ENCODE peak calls at places on chromosomes 5 and 9, in seven cellular contexts. One of them, this sample, is unnamed.

GRCh38 chr9:76161546-76161945 is 232.7 kb downstream of the RFK start:
- DNase-seq in HT-29: no peak
- DNase-seq in activated effector memory CD4-positive, alpha-beta T cell treated with anti-CD3 and anti-CD28 coated beads, Interleukin-2, amount 50 U/mL, for 16 hours: no peak
- DNase-seq in KG1: no peak
- DNase-seq in ovary: no peak
- DNase-seq in A172: no peak
- DNase-seq in glomerular endothelial cell: no peak
- DNase-seq in this sample: no peak

GRCh38 chr5:148962200-148962550 is 100.7 kb downstream of the SH3TC2 start:
- DNase-seq in HT-29: no peak
- DNase-seq in ovary: no peak
- DNase-seq in glomerular endothelial cell: no peak
- DNase-seq in A172: no peak
- DNase-seq in KG1: no peak
- DNase-seq in activated effector memory CD4-positive, alpha-beta T cell treated with anti-CD3 and anti-CD28 coated beads, Interleukin-2, amount 50 U/mL, for 16 hours: no peak
- DNase-seq in this sample: no peak

GRCh38 chr5:45696206-45696836 is at the start of gene HCN1:
- DNase-seq in A172: no peak
- DNase-seq in activated effector memory CD4-positive, alpha-beta T cell treated with anti-CD3 and anti-CD28 coated beads, Interleukin-2, amount 50 U/mL, for 16 hours: peak
- DNase-seq in glomerular endothelial cell: peak
- DNase-seq in KG1: peak
- DNase-seq in HT-29: no peak
- DNase-seq in ovary: peak
- DNase-seq in this sample: no peak

GRCh38 chr5:174707671-174708070 is 16.7 kb upstream of the MSX2 start:
- DNase-seq in glomerular endothelial cell: no peak
- DNase-seq in KG1: no peak
- DNase-seq in ovary: no peak
- DNase-seq in A172: no peak
- DNase-seq in activated effector memory CD4-positive, alpha-beta T cell treated with anti-CD3 and anti-CD28 coated beads, Interleukin-2, amount 50 U/mL, for 16 hours: no peak
- DNase-seq in HT-29: no peak
- DNase-seq in this sample: no peak

GRCh38 chr9:15785584-15785983 is 232.7 kb downstream of the CCDC171 start:
- DNase-seq in KG1: no peak
- DNase-seq in activated effector memory CD4-positive, alpha-beta T cell treated with anti-CD3 and anti-CD28 coated beads, Interleukin-2, amount 50 U/mL, for 16 hours: no peak
- DNase-seq in A172: no peak
- DNase-seq in HT-29: no peak
- DNase-seq in ovary: no peak
- DNase-seq in glomerular endothelial cell: no peak
- DNase-seq in this sample: no peak

GRCh38 chr9:70683841-70684240 is 269.4 kb upstream of the KLF9 start:
- DNase-seq in KG1: no peak
- DNase-seq in HT-29: no peak
- DNase-seq in ovary: no peak
- DNase-seq in activated effector memory CD4-positive, alpha-beta T cell treated with anti-CD3 and anti-CD28 coated beads, Interleukin-2, amount 50 U/mL, for 16 hours: no peak
- DNase-seq in glomerular endothelial cell: no peak
- DNase-seq in A172: no peak
- DNase-seq in this sample: no peak

GRCh38 chr9:96232539-96233241 is 69.3 kb downstream of the HSD17B3 start:
- DNase-seq in A172: peak
- DNase-seq in KG1: no peak
- DNase-seq in glomerular endothelial cell: no peak
- DNase-seq in ovary: peak
- DNase-seq in activated effector memory CD4-positive, alpha-beta T cell treated with anti-CD3 and anti-CD28 coated beads, Interleukin-2, amount 50 U/mL, for 16 hours: peak
- DNase-seq in HT-29: peak
- DNase-seq in this sample: peak

GRCh38 chr9:79572891-79573696 is 1.3 kb downstream of the TLE4 start:
- DNase-seq in activated effector memory CD4-positive, alpha-beta T cell treated with anti-CD3 and anti-CD28 coated beads, Interleukin-2, amount 50 U/mL, for 16 hours: peak
- DNase-seq in KG1: no peak
- DNase-seq in glomerular endothelial cell: no peak
- DNase-seq in A172: no peak
- DNase-seq in ovary: peak
- DNase-seq in HT-29: no peak
- DNase-seq in this sample: no peak

GRCh38 chr5:140327589-140327988 is 18.8 kb downstream of the HBEGF start:
- DNase-seq in activated effector memory CD4-positive, alpha-beta T cell treated with anti-CD3 and anti-CD28 coated beads, Interleukin-2, amount 50 U/mL, for 16 hours: no peak
- DNase-seq in glomerular endothelial cell: no peak
- DNase-seq in A172: no peak
- DNase-seq in HT-29: no peak
- DNase-seq in KG1: no peak
- DNase-seq in ovary: no peak
- DNase-seq in this sample: no peak

GRCh38 chr5:74120585-74120984 is 494.6 kb downstream of the ARHGEF28 start:
- DNase-seq in activated effector memory CD4-positive, alpha-beta T cell treated with anti-CD3 and anti-CD28 coated beads, Interleukin-2, amount 50 U/mL, for 16 hours: no peak
- DNase-seq in A172: no peak
- DNase-seq in glomerular endothelial cell: no peak
- DNase-seq in KG1: no peak
- DNase-seq in HT-29: no peak
- DNase-seq in ovary: no peak
- DNase-seq in this sample: no peak

GRCh38 chr5:54090495-54091084 is 219.8 kb downstream of the ARL15 start:
- DNase-seq in HT-29: no peak
- DNase-seq in ovary: no peak
- DNase-seq in A172: peak
- DNase-seq in KG1: no peak
- DNase-seq in activated effector memory CD4-positive, alpha-beta T cell treated with anti-CD3 and anti-CD28 coated beads, Interleukin-2, amount 50 U/mL, for 16 hours: no peak
- DNase-seq in glomerular endothelial cell: no peak
- DNase-seq in this sample: peak

GRCh38 chr9:97982191-97982718 is 886 bp upstream of the ANP32B start:
- DNase-seq in ovary: peak
- DNase-seq in A172: no peak
- DNase-seq in KG1: no peak
- DNase-seq in activated effector memory CD4-positive, alpha-beta T cell treated with anti-CD3 and anti-CD28 coated beads, Interleukin-2, amount 50 U/mL, for 16 hours: no peak
- DNase-seq in HT-29: no peak
- DNase-seq in glomerular endothelial cell: no peak
- DNase-seq in this sample: peak

GRCh38 chr5:2579126-2579525 is 172.4 kb downstream of the IRX2 start:
- DNase-seq in KG1: no peak
- DNase-seq in activated effector memory CD4-positive, alpha-beta T cell treated with anti-CD3 and anti-CD28 coated beads, Interleukin-2, amount 50 U/mL, for 16 hours: no peak
- DNase-seq in HT-29: peak
- DNase-seq in A172: no peak
- DNase-seq in glomerular endothelial cell: no peak
- DNase-seq in ovary: no peak
- DNase-seq in this sample: no peak

GRCh38 chr5:80516826-80517225 is 28.9 kb downstream of the FAM151B start:
- DNase-seq in activated effector memory CD4-positive, alpha-beta T cell treated with anti-CD3 and anti-CD28 coated beads, Interleukin-2, amount 50 U/mL, for 16 hours: no peak
- DNase-seq in KG1: no peak
- DNase-seq in HT-29: peak
- DNase-seq in ovary: no peak
- DNase-seq in A172: peak
- DNase-seq in glomerular endothelial cell: peak
- DNase-seq in this sample: peak

GRCh38 chr9:127170652-127171051 is 48.2 kb upstream of the ANGPTL2 start:
- DNase-seq in HT-29: no peak
- DNase-seq in A172: no peak
- DNase-seq in ovary: no peak
- DNase-seq in glomerular endothelial cell: no peak
- DNase-seq in KG1: no peak
- DNase-seq in activated effector memory CD4-positive, alpha-beta T cell treated with anti-CD3 and anti-CD28 coated beads, Interleukin-2, amount 50 U/mL, for 16 hours: no peak
- DNase-seq in this sample: no peak

GRCh38 chr5:110086658-110087388 is 397.1 kb downstream of the MAN2A1 start:
- DNase-seq in KG1: no peak
- DNase-seq in HT-29: no peak
- DNase-seq in A172: peak
- DNase-seq in glomerular endothelial cell: no peak
- DNase-seq in activated effector memory CD4-positive, alpha-beta T cell treated with anti-CD3 and anti-CD28 coated beads, Interleukin-2, amount 50 U/mL, for 16 hours: no peak
- DNase-seq in ovary: no peak
- DNase-seq in this sample: peak

GRCh38 chr9:112819635-112820496 is 69.3 kb downstream of the SNX30 start:
- DNase-seq in A172: peak
- DNase-seq in ovary: peak
- DNase-seq in activated effector memory CD4-positive, alpha-beta T cell treated with anti-CD3 and anti-CD28 coated beads, Interleukin-2, amount 50 U/mL, for 16 hours: no peak
- DNase-seq in KG1: no peak
- DNase-seq in glomerular endothelial cell: no peak
- DNase-seq in HT-29: peak
- DNase-seq in this sample: peak

GRCh38 chr9:88006511-88007290 is 32.4 kb upstream of the CDK20 start:
- DNase-seq in glomerular endothelial cell: no peak
- DNase-seq in KG1: no peak
- DNase-seq in HT-29: no peak
- DNase-seq in ovary: no peak
- DNase-seq in activated effector memory CD4-positive, alpha-beta T cell treated with anti-CD3 and anti-CD28 coated beads, Interleukin-2, amount 50 U/mL, for 16 hours: no peak
- DNase-seq in A172: no peak
- DNase-seq in this sample: no peak

GRCh38 chr5:99070355-99070754 is 141.5 kb upstream of the CHD1 start:
- DNase-seq in A172: no peak
- DNase-seq in KG1: no peak
- DNase-seq in ovary: no peak
- DNase-seq in glomerular endothelial cell: no peak
- DNase-seq in activated effector memory CD4-positive, alpha-beta T cell treated with anti-CD3 and anti-CD28 coated beads, Interleukin-2, amount 50 U/mL, for 16 hours: no peak
- DNase-seq in HT-29: no peak
- DNase-seq in this sample: no peak

GRCh38 chr5:133819977-133820471 is 148.4 kb downstream of the C5orf15 start:
- DNase-seq in KG1: no peak
- DNase-seq in ovary: no peak
- DNase-seq in glomerular endothelial cell: no peak
- DNase-seq in HT-29: no peak
- DNase-seq in A172: no peak
- DNase-seq in activated effector memory CD4-positive, alpha-beta T cell treated with anti-CD3 and anti-CD28 coated beads, Interleukin-2, amount 50 U/mL, for 16 hours: no peak
- DNase-seq in this sample: no peak

GRCh38 chr9:20559236-20559896 is 62.9 kb downstream of the MLLT3 start:
- DNase-seq in A172: peak
- DNase-seq in ovary: no peak
- DNase-seq in HT-29: peak
- DNase-seq in KG1: no peak
- DNase-seq in glomerular endothelial cell: no peak
- DNase-seq in activated effector memory CD4-positive, alpha-beta T cell treated with anti-CD3 and anti-CD28 coated beads, Interleukin-2, amount 50 U/mL, for 16 hours: no peak
- DNase-seq in this sample: peak